ENCODE peak calls at places on chromosome 10, in seven cellular contexts. D, N, J, C, T, P and K are unnamed samples.

GRCh38 chr10:22345301-22346086 is at the start of gene SPAG6:
- DNase-seq in T (peak), P (no peak), C (peak), N (peak), D (peak), J (no peak), K (peak)

GRCh38 chr10:103691723-103692380 is 163.5 kb downstream of the SH3PXD2A start:
- DNase-seq in N (no peak), T (no peak), P (no peak), J (peak), D (no peak), C (no peak), K (no peak)

GRCh38 chr10:102504179-102504975 is 605 bp downstream of the SUFU start:
- DNase-seq in T (peak), D (no peak), J (peak), P (peak), C (peak), N (no peak), K (peak)

GRCh38 chr10:94315975-94316464 is 46.7 kb downstream of the NOC3L start:
- DNase-seq in N (no peak), P (no peak), J (no peak), D (no peak), T (no peak), C (no peak), K (no peak)

GRCh38 chr10:62348029-62348428 is 26.1 kb upstream of the ZNF365 start:
- DNase-seq in T (no peak), J (no peak), P (no peak), D (no peak), C (no peak), N (no peak), K (no peak)

GRCh38 chr10:28986856-28987255 is 302.0 kb upstream of the LYZL1 start:
- DNase-seq in J (no peak), N (no peak), C (no peak), T (no peak), D (no peak), P (no peak), K (no peak)

GRCh38 chr10:120314426-120314825 is 142.6 kb upstream of the PLPP4 start:
- DNase-seq in C (no peak), D (no peak), T (no peak), P (no peak), J (no peak), N (no peak), K (no peak)

GRCh38 chr10:97771055-97771811 is 566 bp downstream of the SFRP5 start:
- DNase-seq in T (peak), J (peak), P (no peak), N (no peak), C (peak), D (no peak), K (peak)

GRCh38 chr10:7826971-7827370 is 8.7 kb downstream of the TAF3 start:
- DNase-seq in D (no peak), P (no peak), N (no peak), T (peak), J (no peak), C (peak), K (no peak)

GRCh38 chr10:74880041-74880440 is 53.6 kb downstream of the KAT6B start:
- DNase-seq in J (no peak), D (no peak), C (no peak), T (no peak), N (no peak), P (no peak), K (no peak)

GRCh38 chr10:31770307-31770902 is 158.2 kb downstream of the ARHGAP12 start:
- DNase-seq in C (no peak), P (peak), J (peak), N (peak), T (no peak), D (no peak), K (no peak)

GRCh38 chr10:132590752-132591121 is 53.1 kb downstream of the INPP5A start:
- DNase-seq in J (no peak), D (no peak), T (no peak), P (no peak), C (no peak), N (no peak), K (no peak)

GRCh38 chr10:67603086-67603485 is 92.9 kb downstream of the CTNNA3 start:
- DNase-seq in N (no peak), C (no peak), T (no peak), J (no peak), D (no peak), P (no peak), K (no peak)

GRCh38 chr10:91689731-91690168 is 56.9 kb upstream of the PPP1R3C start:
- DNase-seq in T (peak), J (no peak), D (no peak), C (no peak), N (no peak), P (no peak), K (no peak)

GRCh38 chr10:83253272-83253671 is 886.0 kb upstream of the GHITM start:
- DNase-seq in N (no peak), P (no peak), T (no peak), C (no peak), D (no peak), J (no peak), K (no peak)

GRCh38 chr10:52778511-52779392 is 6.2 kb upstream of the MBL2 start:
- DNase-seq in D (no peak), C (peak), T (peak), P (no peak), J (peak), N (no peak), K (no peak)

GRCh38 chr10:8369666-8370065 is 315.2 kb downstream of the GATA3 start:
- DNase-seq in N (no peak), D (no peak), P (no peak), C (no peak), T (no peak), J (no peak), K (no peak)

GRCh38 chr10:97500297-97500575 is 1.5 kb downstream of the UBTD1 start:
- DNase-seq in P (no peak), D (no peak), J (no peak), T (no peak), N (no peak), C (no peak), K (no peak)

GRCh38 chr10:28503114-28503513 is 29.8 kb upstream of the WAC start:
- DNase-seq in N (no peak), D (peak), J (peak), P (no peak), C (no peak), T (no peak), K (no peak)

GRCh38 chr10:77575271-77576006 is 62.2 kb downstream of the KCNMA1 start:
- DNase-seq in D (no peak), T (no peak), J (peak), N (no peak), C (no peak), P (no peak), K (no peak)

GRCh38 chr10:816958-817357 is 114.5 kb downstream of the LARP4B start:
- DNase-seq in J (peak), D (no peak), C (no peak), N (no peak), T (no peak), P (no peak), K (no peak)

GRCh38 chr10:86100581-86101061 is 266.0 kb downstream of the GRID1 start:
- DNase-seq in C (peak), J (no peak), P (no peak), N (no peak), T (peak), D (peak), K (no peak)

GRCh38 chr10:29946953-29947700 is 112.3 kb downstream of the JCAD start:
- DNase-seq in N (no peak), T (peak), C (no peak), J (peak), P (no peak), D (no peak), K (no peak)

GRCh38 chr10:69786791-69787190 is 14.9 kb upstream of the COL13A1 start:
- DNase-seq in P (no peak), C (no peak), N (no peak), T (peak), D (no peak), J (peak), K (no peak)

GRCh38 chr10:90915141-90916075 is 5.5 kb downstream of the ANKRD1 start:
- DNase-seq in J (no peak), N (no peak), C (no peak), P (no peak), T (no peak), D (no peak), K (no peak)

GRCh38 chr10:43352951-43353350 is 18.5 kb upstream of the FXYD4 start:
- DNase-seq in T (no peak), P (no peak), C (no peak), N (no peak), D (no peak), J (no peak), K (no peak)

GRCh38 chr10:96366508-96366907 is 7.7 kb upstream of the OPALIN start:
- DNase-seq in C (no peak), T (no peak), N (no peak), D (no peak), P (no peak), J (no peak), K (no peak)

GRCh38 chr10:18659784-18660561 is 742 bp downstream of the ARL5B start:
- DNase-seq in C (peak), D (peak), T (peak), P (no peak), N (no peak), J (peak), K (no peak)

GRCh38 chr10:93542358-93542791 is 24.1 kb upstream of the FFAR4 start:
- DNase-seq in C (no peak), D (peak), J (peak), T (no peak), N (no peak), P (no peak), K (no peak)

GRCh38 chr10:1962025-1962424 is 224.7 kb upstream of the ADARB2 start:
- DNase-seq in N (no peak), J (no peak), P (no peak), D (no peak), T (peak), C (no peak), K (no peak)

GRCh38 chr10:45379891-45380540 is 6.0 kb downstream of the ALOX5 start:
- DNase-seq in J (no peak), C (no peak), N (no peak), T (no peak), D (no peak), P (no peak), K (no peak)

GRCh38 chr10:83218205-83218604 is 921.1 kb upstream of the GHITM start:
- DNase-seq in T (peak), P (no peak), C (no peak), N (no peak), J (no peak), D (no peak), K (peak)

GRCh38 chr10:118835682-118836326 is 81.0 kb upstream of the CACUL1 start:
- DNase-seq in C (no peak), T (no peak), N (no peak), P (no peak), J (no peak), D (peak), K (no peak)

GRCh38 chr10:72072046-72072445 is 16.3 kb downstream of the SPOCK2 start:
- DNase-seq in P (no peak), N (no peak), J (no peak), C (no peak), D (no peak), T (no peak), K (no peak)

GRCh38 chr10:45444976-45445898 is 71.2 kb downstream of the ALOX5 start:
- DNase-seq in J (peak), D (no peak), T (no peak), C (no peak), P (no peak), N (no peak), K (no peak)

GRCh38 chr10:27687808-27688207 is 57.8 kb downstream of the MKX start:
- DNase-seq in P (no peak), C (no peak), N (no peak), D (no peak), J (no peak), T (no peak), K (no peak)

GRCh38 chr10:42933454-42934340 is 143.2 kb upstream of the RET start:
- DNase-seq in D (peak), P (no peak), N (no peak), T (peak), C (peak), J (no peak), K (peak)